ENCODE peak calls at places on chromosome 7, in four cellular contexts. P, Q, K and S are unnamed samples.

GRCh38 chr7:79664884-79665676 is 211.6 kb upstream of the MAGI2 start:
- DNase-seq in K (no peak), P (no peak), Q (no peak), S (no peak)

GRCh38 chr7:24455813-24456525 is 117.3 kb upstream of the PALS2 start:
- DNase-seq in K (no peak), P (peak), Q (no peak), S (no peak)

GRCh38 chr7:46454796-46455195 is 533.7 kb upstream of the IGFBP3 start:
- DNase-seq in Q (no peak), P (no peak), K (no peak), S (no peak)

GRCh38 chr7:101832681-101833375 is 15.4 kb downstream of the CUX1 start:
- DNase-seq in Q (no peak), K (no peak), P (no peak), S (no peak)

GRCh38 chr7:85041599-85042216 is 145.1 kb downstream of the SEMA3D start:
- DNase-seq in P (peak), K (peak), Q (no peak), S (no peak)

GRCh38 chr7:150648358-150649083 is 16.3 kb upstream of the GIMAP6 start:
- DNase-seq in P (no peak), K (no peak), Q (no peak), S (no peak)

GRCh38 chr7:105298439-105298894 is 90.3 kb downstream of the SRPK2 start:
- DNase-seq in P (no peak), Q (no peak), K (no peak), S (no peak)

GRCh38 chr7:95865716-95866371 is 93.5 kb downstream of the DYNC1I1 start:
- DNase-seq in K (no peak), Q (no peak), P (no peak), S (no peak)

GRCh38 chr7:26224359-26224758 is 22.8 kb downstream of the CBX3 start:
- DNase-seq in P (no peak), Q (no peak), K (no peak), S (no peak)

GRCh38 chr7:158239290-158239981 is 348.2 kb downstream of the PTPRN2 start:
- DNase-seq in Q (no peak), P (no peak), K (peak), S (no peak)

GRCh38 chr7:70681111-70681846 is 450.7 kb upstream of the GALNT17 start:
- DNase-seq in P (no peak), Q (no peak), K (no peak), S (no peak)

GRCh38 chr7:45985902-45986301 is 64.8 kb upstream of the IGFBP3 start:
- DNase-seq in Q (no peak), K (no peak), P (no peak), S (no peak)

GRCh38 chr7:24865994-24866615 is 108.8 kb upstream of the GSDME start:
- DNase-seq in Q (no peak), P (no peak), K (no peak), S (no peak)

GRCh38 chr7:95099101-95099500 is 191.7 kb downstream of the PPP1R9A start:
- DNase-seq in Q (no peak), K (no peak), P (no peak), S (no peak)

GRCh38 chr7:14368285-14368684 is 378.8 kb upstream of the ETV1 start:
- DNase-seq in Q (no peak), K (no peak), P (no peak), S (no peak)

GRCh38 chr7:68245688-68246087 is 1249.1 kb downstream of the TYW1 start:
- DNase-seq in K (no peak), P (no peak), Q (no peak), S (no peak)

GRCh38 chr7:6305330-6305729 is 32.9 kb upstream of the CYTH3 start:
- DNase-seq in K (no peak), P (no peak), Q (no peak), S (no peak)

GRCh38 chr7:6294839-6295238 is 22.4 kb upstream of the CYTH3 start:
- DNase-seq in P (no peak), Q (no peak), K (no peak), S (no peak)

DNA sequence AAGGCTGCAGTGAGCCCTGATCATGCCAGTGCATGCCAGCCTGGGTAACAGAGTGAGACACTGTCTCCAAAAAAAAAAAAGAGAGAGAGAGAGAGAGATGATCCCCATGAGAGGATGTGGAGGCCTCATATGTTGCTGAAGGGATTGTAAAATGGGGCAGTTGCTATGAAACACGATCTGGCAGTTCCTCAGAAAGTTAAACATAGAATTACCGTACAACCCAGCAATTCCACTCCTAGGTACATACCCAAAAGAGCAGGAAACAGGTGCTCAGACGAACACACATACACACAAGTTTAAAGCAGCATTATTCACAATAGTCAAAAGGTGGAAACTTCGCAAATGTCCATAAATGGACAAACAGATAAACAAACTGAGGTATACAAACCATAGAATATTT is 27.4 kb upstream of the CYTH3 start:
- DNase-seq in Q (no peak), P (no peak), K (no peak), S (no peak)
- TF ChIP-seq SPI1 in Q (no peak), P (no peak), K (no peak), S (no peak)

DNA sequence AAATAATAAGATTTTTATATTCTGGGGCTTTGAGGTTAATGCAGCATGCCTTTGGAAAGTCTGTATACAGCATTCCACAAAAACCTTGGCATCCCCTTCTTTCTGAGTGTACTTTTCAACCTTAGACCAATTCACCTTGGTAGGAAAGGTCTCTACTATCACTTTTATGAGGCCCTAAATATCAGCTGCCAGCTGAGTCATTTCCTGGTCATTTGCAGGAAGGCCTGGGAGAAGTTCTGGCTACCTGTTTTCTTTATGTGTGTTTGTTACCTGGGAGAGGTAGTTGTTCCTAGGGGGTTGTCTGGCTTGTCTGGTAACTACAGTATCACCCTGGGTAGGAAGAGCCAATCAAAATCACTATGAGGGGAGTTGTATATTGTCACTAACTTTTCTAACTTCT is 4.1 kb downstream of the SPAM1 start:
- DNase-seq in Q (no peak), P (no peak), K (no peak), S (no peak)
- TF ChIP-seq SPI1 in Q (no peak), P (no peak), K (no peak), S (no peak)

DNA sequence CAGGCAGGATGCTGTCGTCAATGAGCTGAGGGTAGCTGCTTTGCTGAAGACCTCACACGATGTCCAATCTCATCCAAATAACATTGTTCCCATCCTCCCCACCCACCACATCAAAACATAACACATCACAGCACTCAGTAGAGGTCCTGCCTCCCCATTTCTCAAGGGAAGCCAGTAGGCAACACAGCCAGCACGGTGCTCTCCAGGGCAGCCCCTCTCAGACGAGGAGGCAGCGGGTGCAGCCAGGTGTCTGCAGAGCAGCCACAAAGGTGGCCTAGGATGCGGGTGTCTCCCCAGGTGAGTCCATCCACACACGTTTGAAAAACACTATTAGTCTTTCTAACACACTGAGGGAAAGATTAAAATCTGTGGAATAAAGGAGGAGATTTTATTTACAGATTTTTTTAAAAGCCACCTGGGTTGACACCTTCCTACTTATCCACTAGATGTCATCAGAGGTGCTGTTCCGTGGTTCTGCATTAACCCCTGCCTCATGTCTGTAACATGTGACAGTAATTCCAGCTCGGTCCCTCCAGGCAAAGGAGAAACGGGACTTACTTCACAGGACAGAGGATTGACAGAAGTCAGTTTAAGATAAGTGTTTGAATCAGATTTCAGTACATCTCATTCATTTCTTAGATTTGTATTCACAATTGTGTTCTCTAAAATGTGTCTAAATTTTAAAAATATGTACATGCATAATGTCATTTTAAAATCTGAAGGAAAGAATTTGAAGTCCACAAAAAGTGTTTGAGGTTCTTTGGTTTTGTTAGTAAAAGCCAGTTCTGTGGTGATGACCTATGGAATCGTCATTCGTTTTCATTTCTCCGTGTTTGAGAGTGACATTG is 68.0 kb downstream of the LANCL2 start:
- DNase-seq in K (no peak), P (no peak), Q (no peak), S (peak)
- TF ChIP-seq SPI1 in K (no peak), P (no peak), Q (no peak), S (no peak)

DNA sequence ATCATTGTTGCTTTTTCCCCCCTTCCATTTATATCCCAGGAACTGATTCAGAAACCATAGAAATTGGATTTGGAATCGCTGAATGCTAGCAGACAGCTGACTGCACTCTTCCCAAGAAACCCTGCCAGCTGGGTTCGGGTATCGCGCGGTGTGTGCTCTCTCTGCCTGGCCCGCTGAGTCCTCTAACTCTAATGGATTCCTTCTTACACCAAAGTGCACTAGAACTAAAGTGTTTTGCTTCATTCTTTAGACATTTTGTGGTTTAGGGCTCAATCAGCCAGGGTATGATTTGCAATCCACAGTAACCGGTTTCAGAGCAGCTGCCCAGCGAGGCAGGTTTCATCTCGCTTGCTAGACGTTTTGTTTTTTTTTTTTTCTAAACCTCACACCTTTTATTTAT is 92.2 kb downstream of the EGFR start:
- DNase-seq in K (no peak), P (no peak), Q (no peak), S (no peak)
- TF ChIP-seq SPI1 in K (no peak), P (no peak), Q (no peak), S (no peak)

DNA sequence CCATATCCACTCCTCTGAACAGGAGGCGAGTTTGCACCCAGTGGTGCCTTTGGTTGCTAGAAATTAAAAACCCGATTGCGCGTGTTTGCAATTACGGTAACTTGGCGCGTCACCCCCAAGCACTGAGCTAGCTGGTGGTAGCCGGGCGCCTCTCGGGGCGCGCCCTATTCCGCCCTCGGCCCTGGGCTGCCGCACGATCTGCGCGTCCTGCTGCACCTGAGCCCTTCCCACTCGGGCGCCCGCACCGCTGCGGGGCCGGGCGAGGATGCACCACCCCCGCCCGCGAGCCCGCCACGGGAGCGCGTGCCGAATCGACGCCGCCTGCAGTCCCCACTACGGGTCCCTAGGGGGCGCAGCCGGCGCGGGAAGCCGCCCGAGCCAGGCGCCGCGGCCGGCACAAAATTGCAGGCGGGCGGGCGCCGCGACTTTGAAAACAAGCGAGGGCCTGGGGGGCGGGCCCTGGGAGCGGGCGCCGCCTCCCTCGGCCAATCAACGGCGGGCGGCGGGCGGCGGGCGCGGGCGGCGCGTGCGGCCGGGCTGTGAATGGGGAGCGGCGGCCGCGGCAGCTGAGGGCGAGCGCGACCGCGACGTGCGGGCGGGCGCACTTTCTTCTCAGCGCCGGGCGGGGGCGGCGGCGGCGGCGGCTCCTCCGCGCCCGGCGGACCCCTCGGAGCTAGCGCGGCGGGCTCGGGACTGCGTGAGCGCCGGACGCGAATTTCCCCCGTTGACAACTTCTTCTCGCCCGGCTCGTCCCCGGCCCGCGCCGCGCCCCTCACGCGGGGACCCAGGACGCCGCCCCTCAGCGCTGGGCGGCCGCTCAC is at the start of gene SDK1:
- DNase-seq in P (no peak), K (peak), Q (peak), S (peak)
- TF ChIP-seq SPI1 in P (no peak), K (no peak), Q (no peak), S (no peak)

GRCh38 chr7:136348142-136348541 is 371.0 kb upstream of the MTPN start:
- DNase-seq in Q (no peak), K (no peak), P (no peak), S (no peak)
- TF ChIP-seq SPI1 in Q (no peak), K (no peak), P (no peak), S (no peak)